ENCODE peak calls at places on chromosomes 4 and X, in six cellular contexts. L, O, V, H, M and U are unnamed samples.

GRCh38 chr4:188960411-188961093 is 821.3 kb downstream of the TRIML1 start:
- DNase-seq in L (no peak), O (no peak), V (peak; percentile 70), H (no peak), M (no peak), U (no peak)

GRCh38 chr4:20496078-20496477 is 204.2 kb upstream of the PACRGL start:
- DNase-seq in L (no peak), O (no peak), V (no peak), H (no peak), M (no peak), U (no peak)

GRCh38 chr4:41361831-41362646 is 105.3 kb downstream of the UCHL1 start:
- DNase-seq in L (no peak), O (no peak), V (no peak), H (no peak), M (peak; percentile 39), U (peak; percentile 22)

GRCh38 chr4:163591614-163592020 is 97.1 kb downstream of the TMA16 start:
- DNase-seq in L (no peak), O (no peak), V (no peak), H (no peak), M (no peak), U (peak; percentile 32)

GRCh38 chr4:109702950-109703663 is at the start of gene CASP6:
- DNase-seq in L (no peak), O (peak; percentile 95), V (no peak), H (peak; percentile 49), M (peak; percentile 87), U (peak; percentile 85)

GRCh38 chr4:77994194-77994721 is 62.9 kb upstream of the FRAS1 start:
- DNase-seq in L (peak; percentile 57), O (no peak), V (peak; percentile 56), H (peak; percentile 39), M (peak; percentile 57), U (peak; percentile 36)

GRCh38 chr4:61336911-61337310 is 136.8 kb downstream of the ADGRL3 start:
- DNase-seq in L (no peak), O (no peak), V (no peak), H (no peak), M (no peak), U (no peak)

GRCh38 chrX:10574663-10575062 is 45.7 kb downstream of the MID1 start:
- DNase-seq in L (no peak), O (no peak), V (no peak), H (no peak), M (no peak), U (no peak)

GRCh38 chrX:31038585-31039326 is 33.1 kb downstream of the FTHL17 start:
- DNase-seq in L (no peak), O (no peak), V (peak; percentile 4), H (no peak), M (peak; percentile 40), U (peak; percentile 14)

DNA sequence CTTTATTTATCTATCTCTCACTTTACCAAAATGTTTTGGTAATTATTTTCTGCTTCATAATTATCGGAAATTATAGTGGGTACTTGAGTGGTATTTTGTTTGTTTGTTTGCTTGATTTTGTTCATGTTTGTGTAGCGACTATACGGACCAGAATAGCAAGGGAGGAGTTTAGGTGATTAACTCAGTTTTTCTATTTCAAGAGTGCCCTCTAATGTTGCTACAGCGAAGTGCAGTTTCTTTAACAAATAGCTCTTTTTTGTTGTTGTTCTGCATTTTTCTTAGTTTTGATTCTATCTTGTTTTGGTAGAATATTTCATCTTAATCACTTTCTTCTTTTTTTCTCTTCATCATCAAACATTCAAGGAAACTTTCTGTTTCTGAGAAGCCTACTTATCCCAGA is 40.8 kb upstream of the QRFPR start:
- DNase-seq in L (no peak), O (no peak), V (no peak), H (no peak), M (no peak), U (no peak)
- TF ChIP-seq CTCF in L (peak; percentile 23), O (peak; percentile 41), V (no peak), H (no peak), M (peak; percentile 50), U (no peak)

GRCh38 chrX:133177202-133177601 is 41.0 kb downstream of the TFDP3 start:
- DNase-seq in L (no peak), O (no peak), V (no peak), H (no peak), M (no peak), U (no peak)

GRCh38 chrX:133171962-133172708 is 46.0 kb downstream of the TFDP3 start:
- DNase-seq in L (no peak), O (no peak), V (no peak), H (no peak), M (peak; percentile 24), U (peak; percentile 5)
- TF ChIP-seq CTCF in L (no peak), O (peak; percentile 40), V (no peak), H (no peak), M (peak; percentile 44), U (peak; percentile 5)

GRCh38 chr4:98630804-98631454 is 27.5 kb downstream of the TSPAN5 start:
- DNase-seq in L (no peak), O (no peak), V (no peak), H (no peak), M (no peak), U (no peak)
- TF ChIP-seq CTCF in L (peak; percentile 17), O (no peak), V (no peak), H (peak; percentile 31), M (peak; percentile 29), U (no peak)

DNA sequence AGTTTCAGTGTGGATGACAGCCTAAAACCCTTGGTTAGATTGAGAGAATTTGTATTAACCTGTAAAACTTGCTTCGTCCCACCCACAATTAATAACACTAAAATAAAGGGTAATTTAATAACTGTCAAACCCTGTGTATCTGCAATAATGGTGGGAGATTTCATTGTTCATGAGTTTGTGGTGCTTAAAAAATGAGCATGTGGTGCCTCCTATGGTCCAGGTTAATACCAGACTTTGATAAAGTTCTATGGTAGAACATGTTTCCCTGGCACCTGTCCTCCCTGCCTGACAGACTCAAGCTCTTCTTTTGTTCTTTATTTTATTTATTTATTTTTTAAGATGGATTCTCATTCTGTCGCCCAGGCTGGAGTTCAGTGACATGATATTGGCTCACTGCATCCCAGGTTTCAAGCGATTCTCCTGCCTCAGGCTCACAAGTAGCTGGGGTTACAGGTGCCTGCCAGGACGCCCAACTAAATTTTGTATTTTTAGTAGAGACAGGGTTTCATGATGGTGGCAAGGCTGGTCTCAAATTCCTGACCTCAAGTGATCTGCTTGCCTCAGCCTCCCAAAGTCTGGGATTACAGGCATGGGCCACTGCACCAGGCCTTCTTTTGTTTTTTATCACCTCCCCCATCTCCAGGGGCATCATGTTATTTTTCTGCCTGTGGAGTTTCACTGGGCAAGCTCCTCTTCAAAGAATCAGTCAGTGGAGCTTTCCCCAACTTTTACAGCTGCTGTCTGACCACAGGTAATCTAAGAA is 289.2 kb downstream of the NR3C2 start:
- DNase-seq in L (no peak), O (no peak), V (no peak), H (no peak), M (no peak), U (no peak)
- TF ChIP-seq CTCF in L (no peak), O (no peak), V (peak; percentile 11), H (no peak), M (peak; percentile 26), U (no peak)